ENCODE peak calls at places on chromosomes 1 and 21, in ten cellular contexts. R is MCF 10A; M is CD4-positive, alpha-beta T cell; D is SJSA1; L is suprapubic skin; B is cerebellar cortex; A is mesendoderm; T is stimulated activated CD8-positive, alpha-beta memory T cell treated with anti-CD3 and anti-CD28 coated beads, Interleukin-2, amount 100 ng/mL, for 1 hour; Z is chondrocyte; Q is COLO829. X is an unnamed sample.

GRCh38 chr1:214518387-214518786 is 33.0 kb downstream of the PTPN14 start:
- DNase-seq in T (no peak), Q (no peak), R (no peak), A (no peak), Z (no peak), L (no peak), B (no peak), D (no peak), M (no peak), X (no peak)

GRCh38 chr1:54952950-54953718 is 27.3 kb upstream of the TMEM61 start:
- DNase-seq in T (no peak), A (no peak), D (no peak), B (no peak), Z (no peak), R (peak), Q (peak), L (no peak), M (no peak), X (peak)

GRCh38 chr1:176338897-176339296 is 124.1 kb upstream of the PAPPA2 start:
- DNase-seq in L (no peak), D (no peak), Z (no peak), B (no peak), Q (no peak), T (no peak), A (no peak), R (no peak), M (no peak), X (no peak)

GRCh38 chr1:16371725-16372124 is 4.7 kb downstream of the SZRD1 start:
- DNase-seq in M (no peak), T (no peak), D (peak), R (peak), Z (no peak), A (no peak), Q (no peak), L (no peak), B (no peak), X (no peak)

GRCh38 chr1:83996621-83997020 is 2.3 kb downstream of the TTLL7 start:
- DNase-seq in A (no peak), L (no peak), B (peak), Q (peak), D (peak), T (no peak), Z (no peak), M (no peak), R (no peak), X (no peak)

GRCh38 chr21:27047331-27048314 is 80.7 kb upstream of the ADAMTS5 start:
- DNase-seq in B (no peak), A (no peak), D (peak), Q (no peak), T (no peak), R (peak), Z (no peak), L (no peak), M (no peak), X (peak)

GRCh38 chr1:166692354-166692753 is 146.9 kb upstream of the POGK start:
- DNase-seq in D (no peak), A (no peak), T (no peak), Q (no peak), L (no peak), Z (no peak), B (no peak), M (no peak), R (peak), X (peak)

GRCh38 chr1:12246584-12246983 is 16.8 kb downstream of the VPS13D start:
- DNase-seq in L (no peak), Z (no peak), R (no peak), Q (no peak), B (no peak), D (no peak), M (no peak), A (no peak), T (no peak), X (no peak)

GRCh38 chr1:29686012-29686930 is 449.9 kb downstream of the PTPRU start:
- DNase-seq in D (no peak), Z (no peak), T (no peak), A (no peak), M (no peak), L (peak), Q (no peak), R (no peak), B (no peak), X (no peak)

GRCh38 chr1:100089082-100089481 is 43.6 kb downstream of the SASS6 start:
- DNase-seq in T (no peak), M (no peak), L (no peak), Q (no peak), D (no peak), R (no peak), Z (no peak), A (no peak), B (no peak), X (no peak)

GRCh38 chr1:82161651-82162238 is 361.0 kb downstream of the ADGRL2 start:
- DNase-seq in Z (no peak), B (no peak), D (no peak), T (no peak), R (no peak), Q (no peak), L (no peak), A (no peak), M (no peak), X (no peak)

GRCh38 chr1:6962390-6962955 is 177.2 kb downstream of the CAMTA1 start:
- DNase-seq in Z (no peak), Q (no peak), M (peak), A (peak), T (peak), D (no peak), R (no peak), L (no peak), B (peak), X (no peak)

GRCh38 chr1:227824204-227824603 is 8.7 kb downstream of the PRSS38 start:
- DNase-seq in T (no peak), R (no peak), A (no peak), Q (no peak), D (no peak), M (no peak), Z (no peak), L (no peak), B (no peak), X (no peak)

GRCh38 chr1:165356876-165357275 is 361 bp upstream of the LMX1A start:
- DNase-seq in L (no peak), M (no peak), R (no peak), Z (no peak), A (peak), B (no peak), T (no peak), Q (no peak), D (no peak), X (no peak)

GRCh38 chr21:26939532-26940181 is 27.2 kb downstream of the ADAMTS5 start:
- DNase-seq in T (no peak), B (peak), Z (no peak), Q (no peak), D (no peak), L (no peak), R (no peak), A (no peak), M (no peak), X (no peak)

GRCh38 chr1:47187226-47187925 is 2.5 kb downstream of the PDZK1IP1 start:
- DNase-seq in A (no peak), Z (no peak), T (no peak), Q (no peak), R (no peak), L (no peak), M (no peak), B (no peak), D (no peak), X (no peak)

GRCh38 chr21:46425061-46425460 is 33.6 kb upstream of the DIP2A start:
- DNase-seq in B (no peak), R (no peak), M (no peak), L (no peak), D (no peak), Q (no peak), Z (peak), A (no peak), T (no peak), X (no peak)

GRCh38 chr1:7491089-7491817 is 279.8 kb upstream of the VAMP3 start:
- DNase-seq in T (no peak), L (no peak), Q (peak), M (no peak), B (no peak), Z (no peak), A (no peak), D (no peak), R (no peak), X (no peak)

GRCh38 chr1:230572121-230573083 is 69.9 kb upstream of the COG2 start:
- DNase-seq in Z (no peak), T (no peak), D (no peak), A (peak), M (no peak), R (peak), B (no peak), L (no peak), Q (peak), X (peak)

GRCh38 chr1:233111731-233112130 is 161.3 kb downstream of the NTPCR start:
- DNase-seq in R (no peak), M (no peak), L (no peak), T (no peak), D (no peak), A (no peak), B (no peak), Q (no peak), Z (no peak), X (no peak)

GRCh38 chr1:85584264-85584781 is 3.8 kb downstream of the CCN1 start:
- DNase-seq in Z (no peak), R (peak), A (peak), L (no peak), D (peak), Q (peak), M (no peak), T (no peak), B (peak), X (peak)

GRCh38 chr1:180946056-180946455 is 33.4 kb downstream of the KIAA1614 start:
- DNase-seq in Q (no peak), A (no peak), T (no peak), R (no peak), Z (peak), B (no peak), L (no peak), M (no peak), D (no peak), X (no peak)

GRCh38 chr1:66533804-66534745 is at the start of gene SGIP1:
- DNase-seq in R (no peak), L (no peak), B (peak), Z (peak), D (peak), T (no peak), A (peak), M (no peak), Q (no peak), X (no peak)

GRCh38 chr1:31183126-31183525 is 56.6 kb downstream of the NKAIN1 start:
- DNase-seq in D (no peak), R (no peak), B (no peak), A (no peak), T (no peak), Z (no peak), M (no peak), L (no peak), Q (no peak), X (peak)

GRCh38 chr1:39104158-39105060 is 78.3 kb downstream of the NDUFS5 start:
- DNase-seq in T (no peak), D (peak), Q (no peak), M (no peak), B (no peak), L (peak), R (peak), Z (no peak), A (peak), X (peak)

GRCh38 chr1:246448373-246448772 is 58.7 kb downstream of the SMYD3 start:
- DNase-seq in B (no peak), R (no peak), Z (no peak), D (no peak), L (no peak), A (no peak), Q (no peak), T (no peak), M (no peak), X (no peak)

GRCh38 chr21:31798842-31799691 is 67.1 kb upstream of the SCAF4 start:
- DNase-seq in Q (peak), B (no peak), L (no peak), R (no peak), M (no peak), Z (no peak), A (no peak), D (no peak), T (no peak), X (peak)

GRCh38 chr1:177983824-177984528 is 14.1 kb upstream of the SEC16B start:
- DNase-seq in A (peak), D (peak), T (no peak), L (no peak), Z (no peak), R (peak), Q (peak), B (peak), M (no peak), X (peak)

GRCh38 chr21:34201001-34201400 is 127.6 kb downstream of the MRPS6 start:
- DNase-seq in R (no peak), B (no peak), L (no peak), D (no peak), A (no peak), M (no peak), T (no peak), Z (no peak), Q (no peak), X (no peak)

GRCh38 chr1:236175642-236176336 is 33.5 kb downstream of the GPR137B start:
- DNase-seq in A (no peak), R (no peak), T (no peak), Z (no peak), Q (no peak), D (no peak), B (no peak), M (no peak), L (no peak), X (no peak)

X was measured in mammary epithelial cell.